ENCODE peak calls at places on chromosomes 3 and 15, in eight cellular contexts. One of them, this sample, is unnamed.

GRCh38 chr3:30495172-30496124 is 111.0 kb upstream of the TGFBR2 start:
- DNase-seq in transverse colon: no peak
- DNase-seq in Peyer's patch: no peak
- DNase-seq in HepG2: no peak
- DNase-seq in stomach: no peak
- DNase-seq in upper lobe of right lung: no peak
- DNase-seq in heart left ventricle: no peak
- DNase-seq in colonic mucosa: no peak
- DNase-seq in this sample: no peak

GRCh38 chr3:21237638-21238037 is 513.4 kb downstream of the ZNF385D start:
- DNase-seq in transverse colon: no peak
- DNase-seq in Peyer's patch: no peak
- DNase-seq in HepG2: no peak
- DNase-seq in stomach: no peak
- DNase-seq in upper lobe of right lung: no peak
- DNase-seq in heart left ventricle: no peak
- DNase-seq in colonic mucosa: no peak
- DNase-seq in this sample: no peak

GRCh38 chr3:31357451-31357850 is 175.3 kb upstream of the STT3B start:
- DNase-seq in transverse colon: no peak
- DNase-seq in Peyer's patch: no peak
- DNase-seq in HepG2: no peak
- DNase-seq in stomach: no peak
- DNase-seq in upper lobe of right lung: no peak
- DNase-seq in heart left ventricle: no peak
- DNase-seq in colonic mucosa: no peak
- DNase-seq in this sample: no peak

GRCh38 chr15:78977091-78977571 is 32.3 kb upstream of the CTSH start:
- DNase-seq in transverse colon: no peak
- DNase-seq in Peyer's patch: no peak
- DNase-seq in HepG2: no peak
- DNase-seq in stomach: no peak
- DNase-seq in upper lobe of right lung: no peak
- DNase-seq in heart left ventricle: no peak
- DNase-seq in colonic mucosa: no peak
- DNase-seq in this sample: no peak

GRCh38 chr3:130699765-130700164 is 46.9 kb downstream of the PIK3R4 start:
- DNase-seq in transverse colon: no peak
- DNase-seq in Peyer's patch: no peak
- DNase-seq in HepG2: peak; percentile 30
- DNase-seq in stomach: no peak
- DNase-seq in upper lobe of right lung: no peak
- DNase-seq in heart left ventricle: no peak
- DNase-seq in colonic mucosa: no peak
- DNase-seq in this sample: peak; percentile 59

GRCh38 chr15:97114900-97115763 is 784.6 kb downstream of the NR2F2 start:
- DNase-seq in transverse colon: no peak
- DNase-seq in Peyer's patch: no peak
- DNase-seq in HepG2: no peak
- DNase-seq in stomach: no peak
- DNase-seq in upper lobe of right lung: no peak
- DNase-seq in heart left ventricle: no peak
- DNase-seq in colonic mucosa: no peak
- DNase-seq in this sample: no peak

GRCh38 chr3:119322021-119322522 is 27.9 kb downstream of the ARHGAP31 start:
- DNase-seq in transverse colon: no peak
- DNase-seq in Peyer's patch: no peak
- DNase-seq in HepG2: no peak
- DNase-seq in stomach: no peak
- DNase-seq in upper lobe of right lung: no peak
- DNase-seq in heart left ventricle: no peak
- DNase-seq in colonic mucosa: no peak
- DNase-seq in this sample: peak; percentile 70

GRCh38 chr3:194205675-194206133 is 69.8 kb downstream of the HES1 start:
- DNase-seq in transverse colon: no peak
- DNase-seq in Peyer's patch: no peak
- DNase-seq in HepG2: no peak
- DNase-seq in stomach: no peak
- DNase-seq in upper lobe of right lung: no peak
- DNase-seq in heart left ventricle: no peak
- DNase-seq in colonic mucosa: no peak
- DNase-seq in this sample: peak; percentile 30

DNA sequence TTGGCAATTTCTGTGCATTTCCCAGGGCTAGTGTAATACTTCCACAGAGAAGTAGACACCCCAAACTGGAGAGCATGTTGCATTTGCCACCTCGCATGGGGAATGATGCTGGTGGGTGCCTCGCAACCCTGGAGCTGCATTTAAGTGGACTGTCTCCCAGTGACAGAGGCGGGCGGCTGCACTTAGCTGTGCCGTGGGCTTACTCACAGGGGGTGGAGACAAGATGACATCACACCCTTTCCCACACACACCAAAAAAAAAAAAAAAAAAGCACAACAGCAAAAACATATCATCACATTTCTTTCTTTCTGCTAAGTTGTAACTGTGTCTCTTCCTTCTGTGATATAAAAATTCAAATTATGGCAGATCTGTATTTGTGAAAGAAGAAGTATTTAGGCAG is at the start of gene ABI3BP:
- DNase-seq in transverse colon: peak; percentile 58
- DNase-seq in Peyer's patch: peak; percentile 55
- DNase-seq in HepG2: no peak
- DNase-seq in stomach: peak; percentile 49
- DNase-seq in upper lobe of right lung: peak; percentile 70
- DNase-seq in heart left ventricle: peak; percentile 78
- DNase-seq in colonic mucosa: peak; percentile 67
- DNase-seq in this sample: peak; percentile 86
- H3K4me3 ChIP-seq in transverse colon: peak within 1 kb of the TSS; percentile 7
- H3K4me3 ChIP-seq in Peyer's patch: no peak within 1 kb of the TSS
- H3K4me3 ChIP-seq in HepG2: no peak within 1 kb of the TSS
- H3K4me3 ChIP-seq in stomach: peak within 1 kb of the TSS; percentile 34
- H3K4me3 ChIP-seq in upper lobe of right lung: peak within 1 kb of the TSS; percentile 49
- H3K4me3 ChIP-seq in heart left ventricle: peak within 1 kb of the TSS; percentile 57
- H3K4me3 ChIP-seq in colonic mucosa: peak within 1 kb of the TSS; percentile 23
- H3K4me3 ChIP-seq in this sample: no peak within 1 kb of the TSS

GRCh38 chr15:77627067-77627466 is 5.6 kb downstream of the LINGO1 start:
- DNase-seq in transverse colon: no peak
- DNase-seq in Peyer's patch: no peak
- DNase-seq in HepG2: no peak
- DNase-seq in stomach: no peak
- DNase-seq in upper lobe of right lung: no peak
- DNase-seq in heart left ventricle: no peak
- DNase-seq in colonic mucosa: no peak
- DNase-seq in this sample: no peak
- H3K27me3 ChIP-seq in transverse colon: peaks cover 29% of the 10 kb centered on the region
- H3K27me3 ChIP-seq in Peyer's patch: peaks cover 12% of the 10 kb centered on the region
- H3K27me3 ChIP-seq in HepG2: peaks cover 22% of the 10 kb centered on the region
- H3K27me3 ChIP-seq in stomach: peaks cover 30% of the 10 kb centered on the region
- H3K27me3 ChIP-seq in upper lobe of right lung: peaks cover 16% of the 10 kb centered on the region
- H3K27me3 ChIP-seq in heart left ventricle: peaks cover 7% of the 10 kb centered on the region
- H3K27me3 ChIP-seq in colonic mucosa: peaks cover 16% of the 10 kb centered on the region
- H3K27me3 ChIP-seq in this sample: peaks cover 20% of the 10 kb centered on the region

GRCh38 chr3:175207361-175207760 is 348.2 kb downstream of the NAALADL2 start:
- DNase-seq in transverse colon: no peak
- DNase-seq in Peyer's patch: no peak
- DNase-seq in HepG2: no peak
- DNase-seq in stomach: no peak
- DNase-seq in upper lobe of right lung: no peak
- DNase-seq in heart left ventricle: no peak
- DNase-seq in colonic mucosa: no peak
- DNase-seq in this sample: no peak

GRCh38 chr3:175212896-175213295 is 353.8 kb downstream of the NAALADL2 start:
- DNase-seq in transverse colon: no peak
- DNase-seq in Peyer's patch: no peak
- DNase-seq in HepG2: no peak
- DNase-seq in stomach: no peak
- DNase-seq in upper lobe of right lung: no peak
- DNase-seq in heart left ventricle: no peak
- DNase-seq in colonic mucosa: no peak
- DNase-seq in this sample: peak; percentile 88

GRCh38 chr3:175214210-175214609 is 355.1 kb downstream of the NAALADL2 start:
- DNase-seq in transverse colon: no peak
- DNase-seq in Peyer's patch: no peak
- DNase-seq in HepG2: no peak
- DNase-seq in stomach: no peak
- DNase-seq in upper lobe of right lung: no peak
- DNase-seq in heart left ventricle: no peak
- DNase-seq in colonic mucosa: no peak
- DNase-seq in this sample: no peak

GRCh38 chr3:175208316-175208715 is 349.2 kb downstream of the NAALADL2 start:
- DNase-seq in transverse colon: no peak
- DNase-seq in Peyer's patch: no peak
- DNase-seq in HepG2: no peak
- DNase-seq in stomach: no peak
- DNase-seq in upper lobe of right lung: no peak
- DNase-seq in heart left ventricle: no peak
- DNase-seq in colonic mucosa: no peak
- DNase-seq in this sample: peak; percentile 25

DNA sequence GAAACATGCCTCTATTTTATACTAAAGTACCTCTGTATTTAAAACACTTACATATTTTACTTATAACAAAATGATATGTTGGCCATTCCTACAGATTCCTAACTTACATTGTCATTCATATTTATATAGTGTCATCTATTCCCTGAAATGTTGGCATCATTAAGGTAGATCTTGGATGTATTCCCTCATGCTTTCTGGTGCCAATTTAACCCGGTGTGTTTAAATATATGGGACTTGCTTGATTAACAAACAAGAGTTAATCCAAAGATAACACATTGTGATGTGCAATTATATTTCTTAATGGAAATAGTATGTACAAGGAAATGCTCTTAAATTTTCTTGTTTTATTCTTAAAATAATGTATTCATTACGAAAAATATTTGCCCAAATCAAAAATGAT is 352.3 kb downstream of the NAALADL2 start:
- DNase-seq in transverse colon: no peak
- DNase-seq in Peyer's patch: no peak
- DNase-seq in HepG2: no peak
- DNase-seq in stomach: no peak
- DNase-seq in upper lobe of right lung: no peak
- DNase-seq in heart left ventricle: no peak
- DNase-seq in colonic mucosa: no peak
- DNase-seq in this sample: no peak
- TF ChIP-seq CTCF in transverse colon: no peak
- TF ChIP-seq CTCF in Peyer's patch: no peak
- TF ChIP-seq CTCF in HepG2: no peak
- TF ChIP-seq CTCF in stomach: no peak
- TF ChIP-seq CTCF in upper lobe of right lung: no peak
- TF ChIP-seq CTCF in heart left ventricle: no peak
- TF ChIP-seq CTCF in colonic mucosa: no peak
- TF ChIP-seq CTCF in this sample: no peak

GRCh38 chr3:197952440-197952839 is 2.5 kb downstream of the RPL35A start:
- DNase-seq in transverse colon: no peak
- DNase-seq in Peyer's patch: no peak
- DNase-seq in HepG2: no peak
- DNase-seq in stomach: no peak
- DNase-seq in upper lobe of right lung: no peak
- DNase-seq in heart left ventricle: no peak
- DNase-seq in colonic mucosa: no peak
- DNase-seq in this sample: no peak

GRCh38 chr3:197950661-197951029 is 655 bp downstream of the RPL35A start:
- DNase-seq in transverse colon: no peak
- DNase-seq in Peyer's patch: no peak
- DNase-seq in HepG2: no peak
- DNase-seq in stomach: no peak
- DNase-seq in upper lobe of right lung: no peak
- DNase-seq in heart left ventricle: no peak
- DNase-seq in colonic mucosa: no peak
- DNase-seq in this sample: no peak

GRCh38 chr3:197951392-197951990 is 1.5 kb downstream of the RPL35A start:
- DNase-seq in transverse colon: no peak
- DNase-seq in Peyer's patch: no peak
- DNase-seq in HepG2: no peak
- DNase-seq in stomach: no peak
- DNase-seq in upper lobe of right lung: no peak
- DNase-seq in heart left ventricle: no peak
- DNase-seq in colonic mucosa: no peak
- DNase-seq in this sample: no peak

GRCh38 chr3:197953881-197954280 is 3.9 kb downstream of the RPL35A start:
- DNase-seq in transverse colon: no peak
- DNase-seq in Peyer's patch: no peak
- DNase-seq in HepG2: no peak
- DNase-seq in stomach: no peak
- DNase-seq in upper lobe of right lung: no peak
- DNase-seq in heart left ventricle: no peak
- DNase-seq in colonic mucosa: no peak
- DNase-seq in this sample: no peak

GRCh38 chr3:197953325-197953724 is 3.3 kb downstream of the RPL35A start:
- DNase-seq in transverse colon: no peak
- DNase-seq in Peyer's patch: no peak
- DNase-seq in HepG2: no peak
- DNase-seq in stomach: no peak
- DNase-seq in upper lobe of right lung: no peak
- DNase-seq in heart left ventricle: no peak
- DNase-seq in colonic mucosa: no peak
- DNase-seq in this sample: no peak
- H3K4me3 ChIP-seq in transverse colon: no peak overlapping the region
- H3K4me3 ChIP-seq in Peyer's patch: no peak overlapping the region
- H3K4me3 ChIP-seq in HepG2: no peak overlapping the region
- H3K4me3 ChIP-seq in stomach: peak overlapping the region; percentile 62
- H3K4me3 ChIP-seq in upper lobe of right lung: no peak overlapping the region
- H3K4me3 ChIP-seq in heart left ventricle: no peak overlapping the region
- H3K4me3 ChIP-seq in colonic mucosa: no peak overlapping the region
- H3K4me3 ChIP-seq in this sample: no peak overlapping the region

GRCh38 chr3:187181454-187182170 is 15.7 kb upstream of the RTP1 start:
- DNase-seq in transverse colon: no peak
- DNase-seq in Peyer's patch: no peak
- DNase-seq in HepG2: no peak
- DNase-seq in stomach: no peak
- DNase-seq in upper lobe of right lung: no peak
- DNase-seq in heart left ventricle: no peak
- DNase-seq in colonic mucosa: no peak
- DNase-seq in this sample: peak; percentile 84
- H3K27me3 ChIP-seq in transverse colon: no peaks in the 10 kb centered on the region
- H3K27me3 ChIP-seq in Peyer's patch: no peaks in the 10 kb centered on the region
- H3K27me3 ChIP-seq in HepG2: no peaks in the 10 kb centered on the region
- H3K27me3 ChIP-seq in stomach: no peaks in the 10 kb centered on the region
- H3K27me3 ChIP-seq in upper lobe of right lung: no peaks in the 10 kb centered on the region
- H3K27me3 ChIP-seq in heart left ventricle: no peaks in the 10 kb centered on the region
- H3K27me3 ChIP-seq in colonic mucosa: no peaks in the 10 kb centered on the region
- H3K27me3 ChIP-seq in this sample: no peaks in the 10 kb centered on the region

DNA sequence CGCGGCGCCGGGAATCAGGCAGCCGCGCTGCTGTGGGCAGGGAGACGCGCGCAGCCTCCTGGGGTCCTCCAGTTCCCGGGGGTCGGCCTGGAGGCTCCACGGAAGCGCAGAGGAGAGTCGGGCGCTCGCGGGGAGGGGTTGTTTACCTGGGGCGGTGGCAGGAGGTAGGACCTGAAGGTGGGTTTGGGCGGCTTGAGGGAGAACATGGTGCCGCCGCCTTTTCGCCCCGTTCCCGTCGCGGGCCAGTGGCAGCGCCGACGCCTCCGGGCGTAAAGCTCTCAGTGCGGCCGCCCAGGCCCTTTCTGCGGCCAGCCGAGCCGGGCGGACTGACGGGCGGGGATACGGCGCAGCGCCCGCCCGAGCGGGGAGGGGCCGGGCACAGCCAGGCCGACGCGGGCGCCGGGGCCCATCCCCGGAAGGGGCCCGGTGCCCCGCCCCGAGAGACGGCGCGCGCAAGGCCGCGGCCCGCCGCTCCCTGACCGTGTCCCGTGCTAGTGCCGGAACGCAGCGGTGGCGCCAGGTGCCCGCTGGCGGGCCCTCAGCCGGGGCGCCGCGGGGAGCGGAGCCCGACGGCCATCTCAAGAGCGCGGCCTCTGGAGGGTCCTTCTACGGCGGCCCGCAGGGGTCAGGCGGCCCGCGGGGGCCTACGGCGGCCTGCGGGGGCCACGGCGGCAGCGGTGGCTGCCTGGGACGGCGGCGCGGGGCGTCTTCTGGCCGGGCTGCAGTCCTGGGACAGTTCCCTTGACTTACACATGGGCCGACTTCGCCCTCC is at the start of gene MTMR10:
- DNase-seq in transverse colon: peak; percentile 83
- DNase-seq in Peyer's patch: peak; percentile 91
- DNase-seq in HepG2: peak; percentile 48
- DNase-seq in stomach: peak; percentile 82
- DNase-seq in upper lobe of right lung: peak; percentile 93
- DNase-seq in heart left ventricle: peak; percentile 88
- DNase-seq in colonic mucosa: peak; percentile 78
- DNase-seq in this sample: peak; percentile 52
- TF ChIP-seq CTCF in transverse colon: no peak
- TF ChIP-seq CTCF in Peyer's patch: peak; percentile 9
- TF ChIP-seq CTCF in HepG2: no peak
- TF ChIP-seq CTCF in stomach: no peak
- TF ChIP-seq CTCF in upper lobe of right lung: no peak
- TF ChIP-seq CTCF in heart left ventricle: no peak
- TF ChIP-seq CTCF in colonic mucosa: no peak
- TF ChIP-seq CTCF in this sample: no peak

This sample was measured in bronchial epithelial cell.